ENCODE peak calls at places on chromosome 21, in seven cellular contexts. G is heart left ventricle, L is fibroblast of lung, S is testis, Z is adrenal gland, O is OCI-LY7, D is A549. U is an unnamed sample.

GRCh38 chr21:33870768-33871167 is 44.8 kb downstream of the ATP5PO start:
- DNase-seq in G (no peak), L (no peak), S (no peak), Z (no peak), O (no peak), D (no peak), U (no peak)

GRCh38 chr21:38219049-38219628 is 37.7 kb upstream of the KCNJ15 start:
- DNase-seq in G (peak; percentile 68), L (peak; percentile 79), S (peak; percentile 87), Z (peak; percentile 68), O (peak; percentile 53), D (peak; percentile 8), U (peak; percentile 78)

GRCh38 chr21:35159881-35160280 is 110.8 kb upstream of the RUNX1 start:
- DNase-seq in G (no peak), L (peak; percentile 30), S (no peak), Z (no peak), O (no peak), D (peak; percentile 10), U (no peak)

GRCh38 chr21:17780539-17780938 is 38.6 kb downstream of the C21orf91 start:
- DNase-seq in G (no peak), L (no peak), S (no peak), Z (no peak), O (peak; percentile 23), D (no peak), U (no peak)

GRCh38 chr21:38848187-38848609 is 42.5 kb downstream of the ETS2 start:
- DNase-seq in G (peak; percentile 71), L (peak; percentile 47), S (peak; percentile 48), Z (no peak), O (no peak), D (no peak), U (no peak)

GRCh38 chr21:28714795-28715464 is 277.7 kb downstream of the LTN1 start:
- DNase-seq in G (no peak), L (peak; percentile 74), S (no peak), Z (no peak), O (no peak), D (no peak), U (no peak)

GRCh38 chr21:35529141-35529863 is 480.2 kb upstream of the RUNX1 start:
- DNase-seq in G (no peak), L (peak; percentile 58), S (no peak), Z (no peak), O (peak; percentile 17), D (no peak), U (no peak)

GRCh38 chr21:17612023-17612564 is 607 bp downstream of the BTG3 start:
- DNase-seq in G (peak; percentile 35), L (peak; percentile 40), S (peak; percentile 30), Z (peak; percentile 56), O (peak; percentile 41), D (no peak), U (peak; percentile 18)

GRCh38 chr21:42159560-42160110 is 59.3 kb upstream of the ABCG1 start:
- DNase-seq in G (peak; percentile 9), L (no peak), S (no peak), Z (no peak), O (no peak), D (no peak), U (no peak)

GRCh38 chr21:32372755-32373154 is 20.1 kb downstream of the URB1 start:
- DNase-seq in G (no peak), L (peak; percentile 77), S (no peak), Z (no peak), O (no peak), D (no peak), U (no peak)

GRCh38 chr21:36065497-36066036 is 4.3 kb upstream of the CBR1 start:
- DNase-seq in G (no peak), L (peak; percentile 66), S (no peak), Z (no peak), O (no peak), D (no peak), U (no peak)

DNA sequence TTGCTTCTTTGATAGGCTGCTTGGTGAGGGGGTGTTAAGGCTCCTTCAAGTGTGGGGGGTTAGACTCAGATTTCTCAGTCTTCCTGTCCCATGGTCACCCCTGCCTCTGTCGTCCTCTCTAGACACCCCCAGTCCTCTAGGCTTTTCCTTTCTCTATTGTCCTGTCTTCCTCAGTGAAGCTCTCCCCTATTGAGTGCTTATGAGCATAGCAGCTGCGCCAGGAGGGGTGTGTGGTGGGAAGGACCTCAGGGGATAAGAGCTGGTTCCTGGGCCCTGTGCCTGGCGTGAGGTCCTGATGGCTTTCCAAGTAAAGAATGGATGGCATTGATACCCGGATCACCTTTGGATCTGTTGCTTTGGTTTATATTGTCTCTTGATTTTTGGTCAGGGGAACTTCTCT is 69.1 kb downstream of the DIP2A start:
- DNase-seq in G (no peak), L (no peak), S (no peak), Z (no peak), O (no peak), D (no peak), U (no peak)
- H3K9me3 ChIP-seq in G (no peaks in the 10 kb centered on the region), L (no peaks in the 10 kb centered on the region), S (no peaks in the 10 kb centered on the region), Z (no peaks in the 10 kb centered on the region), O (no peaks in the 10 kb centered on the region), D (no peaks in the 10 kb centered on the region), U (no peaks in the 10 kb centered on the region)

DNA sequence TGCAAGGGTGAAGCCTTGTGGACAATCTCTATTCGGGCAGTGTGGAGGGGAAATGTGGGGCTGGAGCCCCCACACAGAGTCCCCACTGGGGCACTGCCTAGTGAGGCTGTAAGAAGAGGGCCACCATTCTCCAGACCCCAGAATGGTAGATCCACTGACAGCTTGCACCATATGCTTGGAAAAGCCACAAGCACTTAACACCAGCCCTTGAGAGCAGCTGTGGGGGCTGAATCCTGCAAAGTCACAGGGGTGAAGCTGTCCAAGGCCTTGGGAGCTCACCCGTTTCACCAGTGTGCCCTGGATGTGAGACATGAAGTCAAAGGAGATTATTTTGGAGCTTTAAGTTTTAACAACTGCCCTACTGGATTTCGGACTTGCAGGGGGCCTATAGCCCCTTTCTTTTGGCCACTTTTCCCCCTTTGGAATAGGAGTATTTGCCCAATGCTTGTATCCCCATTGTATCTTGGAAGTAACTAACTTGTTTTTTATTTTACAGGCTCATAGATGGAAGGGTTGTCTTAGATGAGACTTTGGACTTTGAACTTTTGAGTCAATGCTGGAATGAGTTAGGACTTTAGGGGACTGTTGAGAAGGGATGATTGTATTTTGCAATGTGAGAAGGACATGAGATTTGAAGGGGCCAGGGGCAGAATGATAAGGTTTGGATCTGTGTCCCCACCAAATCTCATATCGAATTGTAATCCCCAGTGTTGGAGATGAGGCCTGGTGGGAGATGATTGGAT is 16.3 kb upstream of the COL6A1 start:
- DNase-seq in G (peak; percentile 12), L (no peak), S (no peak), Z (no peak), O (no peak), D (no peak), U (no peak)
- H3K9me3 ChIP-seq in G (no peaks in the 10 kb centered on the region), L (no peaks in the 10 kb centered on the region), S (no peaks in the 10 kb centered on the region), Z (no peaks in the 10 kb centered on the region), O (no peaks in the 10 kb centered on the region), D (no peaks in the 10 kb centered on the region), U (peaks cover 32% of the 10 kb centered on the region)

GRCh38 chr21:8990326-8991087 is 1530.9 kb upstream of the TPTE start:
- DNase-seq in G (no peak), L (no peak), S (no peak), Z (no peak), O (no peak), D (no peak), U (no peak)

GRCh38 chr21:8991088-8991907 is 1530.1 kb upstream of the TPTE start:
- DNase-seq in G (no peak), L (no peak), S (no peak), Z (no peak), O (no peak), D (no peak), U (no peak)

GRCh38 chr21:8992731-8993174 is 1528.6 kb upstream of the TPTE start:
- DNase-seq in G (no peak), L (no peak), S (no peak), Z (no peak), O (no peak), D (no peak), U (no peak)

GRCh38 chr21:8993284-8993942 is 1528.0 kb upstream of the TPTE start:
- DNase-seq in G (no peak), L (no peak), S (no peak), Z (no peak), O (no peak), D (no peak), U (no peak)

DNA sequence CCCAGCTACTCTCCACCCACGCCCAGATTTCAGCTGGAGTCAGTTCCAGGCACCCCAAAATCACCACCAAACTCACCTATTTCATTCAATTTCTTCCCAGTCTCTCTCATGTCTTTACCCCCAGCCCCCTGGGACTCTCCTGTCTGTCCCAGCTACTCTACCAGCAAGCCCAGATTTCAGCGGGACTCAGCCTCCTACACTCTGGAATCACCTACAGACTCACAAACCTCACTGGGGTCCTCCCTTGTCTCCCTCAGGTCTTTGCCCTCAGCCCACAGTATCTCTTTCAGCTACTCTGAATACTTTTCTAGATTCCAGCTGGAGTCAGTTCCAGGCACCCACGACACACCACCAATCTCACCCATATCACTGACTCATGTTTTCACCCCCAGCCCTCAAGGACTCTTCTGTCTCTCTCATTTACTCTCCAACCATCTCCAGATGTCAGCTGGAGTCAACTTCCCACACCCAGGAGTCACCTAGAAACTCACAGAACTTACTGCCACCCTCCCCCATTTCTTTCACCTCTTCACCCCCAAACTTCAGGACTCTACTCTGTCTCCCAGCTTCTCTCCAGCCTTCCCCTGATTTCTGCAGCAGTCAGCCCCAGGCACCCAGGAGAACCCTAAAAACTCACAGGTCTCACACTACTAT is 1529.3 kb upstream of the TPTE start:
- DNase-seq in G (no peak), L (no peak), S (no peak), Z (no peak), O (no peak), D (no peak), U (no peak)
- H3K9me3 ChIP-seq in G (no peaks in the 10 kb centered on the region), L (peaks cover 11% of the 10 kb centered on the region), S (peaks cover 3% of the 10 kb centered on the region), Z (no peaks in the 10 kb centered on the region), O (peaks cover 46% of the 10 kb centered on the region), D (no peaks in the 10 kb centered on the region), U (peaks cover 9% of the 10 kb centered on the region)

GRCh38 chr21:15365751-15366392 is 301.1 kb upstream of the NRIP1 start:
- DNase-seq in G (no peak), L (no peak), S (no peak), Z (no peak), O (no peak), D (no peak), U (no peak)

GRCh38 chr21:15370576-15370975 is 305.8 kb upstream of the NRIP1 start:
- DNase-seq in G (no peak), L (no peak), S (no peak), Z (no peak), O (no peak), D (no peak), U (no peak)

GRCh38 chr21:15362458-15362857 is 297.7 kb upstream of the NRIP1 start:
- DNase-seq in G (no peak), L (no peak), S (no peak), Z (no peak), O (no peak), D (no peak), U (no peak)

GRCh38 chr21:15363921-15364320 is 299.1 kb upstream of the NRIP1 start:
- DNase-seq in G (no peak), L (no peak), S (no peak), Z (no peak), O (no peak), D (no peak), U (no peak)

DNA sequence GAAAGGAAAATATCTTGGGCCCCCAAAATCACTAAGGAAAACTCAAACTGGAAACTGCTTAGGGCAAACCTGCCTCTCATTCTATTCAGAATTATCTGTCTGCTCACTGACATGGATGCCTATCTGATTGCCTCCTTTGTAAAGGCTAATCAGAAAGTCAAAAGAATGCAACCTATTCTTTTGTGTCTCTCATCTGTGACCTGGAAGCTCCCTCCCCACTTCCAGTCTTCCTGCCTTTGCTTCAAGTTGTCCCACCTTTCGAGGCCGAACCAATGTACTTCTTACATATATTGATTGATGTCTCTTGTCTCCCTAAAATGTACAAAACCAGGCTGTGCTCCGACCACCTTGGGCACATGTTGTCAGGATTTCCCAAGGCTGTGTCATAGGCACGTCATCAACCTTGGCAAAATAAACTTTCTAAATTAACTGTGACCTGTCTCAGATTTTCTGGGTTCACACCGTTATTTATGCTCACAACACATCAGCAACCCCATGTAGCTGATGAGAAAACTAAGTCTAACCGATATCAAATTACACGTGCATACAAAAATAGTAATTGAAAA is 302.3 kb upstream of the NRIP1 start:
- DNase-seq in G (no peak), L (no peak), S (no peak), Z (no peak), O (no peak), D (no peak), U (no peak)
- H3K9me3 ChIP-seq in G (no peaks in the 10 kb centered on the region), L (no peaks in the 10 kb centered on the region), S (no peaks in the 10 kb centered on the region), Z (no peaks in the 10 kb centered on the region), O (no peaks in the 10 kb centered on the region), D (peaks cover 12% of the 10 kb centered on the region), U (no peaks in the 10 kb centered on the region)